ENCODE peak calls at places on chromosomes 7 and 10, in five cellular contexts. L is K562, F is HepG2, X is GM12878, R is SK-N-SH. W is an unnamed sample.
A peak's percentile ranks its signal among the peaks of the same experiment; 100 is the strongest.

GRCh38 chr7:111788426-111788825 is 226.1 kb upstream of the IMMP2L start:
- DNase-seq in L (no peak), F (no peak), X (no peak), R (no peak), W (peak; percentile 61)

GRCh38 chr10:89206402-89207180 is 526 bp downstream of the CH25H start:
- DNase-seq in L (no peak), F (no peak), X (no peak), R (peak; percentile 57), W (peak; percentile 24)

GRCh38 chr10:88952647-88953111 is at the start of gene ACTA2:
- DNase-seq in L (no peak), F (no peak), X (no peak), R (peak; percentile 38), W (peak; percentile 84)

GRCh38 chr10:69438531-69439349 is 12.5 kb upstream of the TSPAN15 start:
- DNase-seq in L (no peak), F (no peak), X (no peak), R (peak; percentile 42), W (peak; percentile 16)

GRCh38 chr10:630581-631073 is 58.8 kb downstream of the DIP2C start:
- DNase-seq in L (no peak), F (no peak), X (no peak), R (no peak), W (no peak)

GRCh38 chr10:110511734-110512449 is 14.2 kb downstream of the DUSP5 start:
- DNase-seq in L (no peak), F (peak; percentile 67), X (no peak), R (no peak), W (no peak)

GRCh38 chr10:86128360-86128759 is 238.2 kb downstream of the GRID1 start:
- DNase-seq in L (no peak), F (no peak), X (no peak), R (no peak), W (no peak)

GRCh38 chr7:732094-732541 is 5.0 kb upstream of the PRKAR1B start:
- DNase-seq in L (peak; percentile 11), F (peak; percentile 86), X (no peak), R (peak; percentile 71), W (no peak)

GRCh38 chr10:14653271-14654161 is 121.2 kb downstream of the FAM107B start:
- DNase-seq in L (no peak), F (no peak), X (no peak), R (peak; percentile 42), W (peak; percentile 74)

GRCh38 chr7:70406419-70407189 is 725.3 kb upstream of the GALNT17 start:
- DNase-seq in L (no peak), F (no peak), X (no peak), R (peak; percentile 80), W (no peak)

GRCh38 chr10:10532274-10532673 is 485.4 kb upstream of the CELF2 start:
- DNase-seq in L (no peak), F (no peak), X (no peak), R (no peak), W (no peak)

GRCh38 chr10:18463673-18464211 is 187.6 kb downstream of the NSUN6 start:
- DNase-seq in L (no peak), F (no peak), X (no peak), R (no peak), W (no peak)

GRCh38 chr10:67612577-67613537 is 83.1 kb downstream of the CTNNA3 start:
- DNase-seq in L (no peak), F (no peak), X (peak; percentile 59), R (no peak), W (peak; percentile 73)

DNA sequence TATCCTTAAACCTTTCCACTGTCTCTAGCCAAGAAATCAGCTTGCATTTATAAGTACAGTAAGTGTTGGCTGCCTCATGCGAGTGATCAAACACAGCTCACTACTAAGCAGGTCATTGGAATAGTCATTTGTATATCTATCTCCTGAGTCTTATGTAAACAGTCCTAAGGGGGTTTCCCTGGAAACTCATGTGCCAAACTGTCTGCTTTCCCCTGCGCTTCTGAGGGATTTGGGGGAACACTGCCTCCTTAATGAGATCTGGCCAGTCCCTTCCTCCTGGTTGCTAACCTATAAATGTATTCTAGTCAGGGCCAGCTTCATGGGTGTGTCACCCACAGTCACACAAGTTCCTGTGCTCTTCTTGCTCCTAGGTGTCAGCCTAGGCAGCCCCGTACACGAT is 133.1 kb downstream of the CD36 start:
- DNase-seq in L (no peak), F (no peak), X (no peak), R (peak; percentile 39), W (peak; percentile 78)
- H3K9ac ChIP-seq in L (no peak overlapping the region), F (no peak overlapping the region), X (no peak overlapping the region), R (no peak overlapping the region), W (no peak overlapping the region)

DNA sequence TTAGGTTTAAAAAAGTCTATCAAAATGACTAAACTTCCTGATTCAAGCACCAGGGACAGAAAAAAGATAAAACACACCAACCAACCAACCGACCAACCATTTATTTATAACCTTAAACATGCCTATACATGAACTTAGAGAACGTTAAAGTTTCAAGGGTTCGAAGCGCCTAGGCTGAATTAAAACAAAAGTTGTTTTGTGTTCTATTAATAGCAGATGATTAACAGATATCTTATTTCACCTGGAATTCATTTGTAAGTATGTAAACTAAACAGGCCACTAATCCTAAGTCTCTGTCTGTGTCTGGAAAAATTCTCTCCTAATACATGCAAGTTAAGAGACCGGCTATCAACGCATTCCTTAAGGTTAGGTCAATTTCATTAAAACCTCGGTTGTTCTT is 1.4 kb downstream of the BAIAP2L1 start:
- DNase-seq in L (no peak), F (no peak), X (no peak), R (no peak), W (peak; percentile 43)
- TF ChIP-seq SMC3 in L (no peak), F (no peak), X (no peak), R (no peak), W (no peak)

GRCh38 chr10:70832236-70832635 is 16.5 kb downstream of the SGPL1 start:
- DNase-seq in L (no peak), F (no peak), X (no peak), R (no peak), W (no peak)

GRCh38 chr10:70828923-70829322 is 13.2 kb downstream of the SGPL1 start:
- DNase-seq in L (no peak), F (no peak), X (no peak), R (no peak), W (no peak)

GRCh38 chr10:70830185-70830584 is 14.4 kb downstream of the SGPL1 start:
- DNase-seq in L (no peak), F (no peak), X (no peak), R (no peak), W (no peak)

GRCh38 chr10:70827358-70827757 is 11.6 kb downstream of the SGPL1 start:
- DNase-seq in L (no peak), F (no peak), X (no peak), R (no peak), W (peak; percentile 50)

GRCh38 chr10:70829543-70829942 is 13.8 kb downstream of the SGPL1 start:
- DNase-seq in L (no peak), F (peak; percentile 48), X (no peak), R (no peak), W (no peak)
- TF ChIP-seq MXI1 in L (no peak), F (no peak), X (no peak), R (no peak), W (no peak)

DNA sequence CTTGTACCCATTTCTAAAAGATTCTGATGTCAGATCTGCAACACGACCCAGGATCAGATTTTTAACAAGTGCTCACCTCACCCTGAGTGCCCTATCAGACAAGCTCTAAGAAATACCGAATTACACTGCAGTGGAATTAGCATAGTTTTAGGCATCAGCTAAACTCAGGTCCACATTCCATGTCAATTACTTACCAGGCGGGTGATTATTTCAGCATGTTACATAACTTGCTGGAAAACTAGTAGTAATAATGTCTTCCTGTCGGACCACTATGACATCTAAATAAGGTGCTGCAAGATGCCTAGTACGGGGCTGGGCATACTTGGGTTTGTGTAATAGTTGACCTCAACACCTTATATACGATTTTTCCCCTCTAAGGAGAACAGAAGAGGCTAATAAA is 21.0 kb downstream of the TRIL start:
- DNase-seq in L (no peak), F (no peak), X (no peak), R (no peak), W (no peak)
- H3K9ac ChIP-seq in L (no peak overlapping the region), F (no peak overlapping the region), X (no peak overlapping the region), R (no peak overlapping the region), W (no peak overlapping the region)

GRCh38 chr7:8425223-8425622 is 8.2 kb upstream of the NXPH1 start:
- DNase-seq in L (no peak), F (no peak), X (no peak), R (no peak), W (no peak)

GRCh38 chr7:8422177-8422576 is 11.2 kb upstream of the NXPH1 start:
- DNase-seq in L (no peak), F (no peak), X (no peak), R (no peak), W (no peak)

GRCh38 chr7:8418627-8419245 is 14.7 kb upstream of the NXPH1 start:
- DNase-seq in L (peak; percentile 80), F (peak; percentile 52), X (peak; percentile 19), R (peak; percentile 60), W (peak; percentile 40)

GRCh38 chr7:8423057-8423456 is 10.4 kb upstream of the NXPH1 start:
- DNase-seq in L (no peak), F (no peak), X (no peak), R (no peak), W (no peak)
- TF ChIP-seq SMC3 in L (no peak), F (no peak), X (no peak), R (no peak), W (no peak)

GRCh38 chr7:157937432-157937831 is 600.6 kb downstream of the DNAJB6 start:
- DNase-seq in L (no peak), F (no peak), X (no peak), R (no peak), W (no peak)

GRCh38 chr7:157938211-157938610 is 601.4 kb downstream of the DNAJB6 start:
- DNase-seq in L (no peak), F (no peak), X (no peak), R (no peak), W (no peak)

GRCh38 chr7:157941210-157941609 is 604.4 kb downstream of the DNAJB6 start:
- DNase-seq in L (no peak), F (no peak), X (no peak), R (no peak), W (no peak)

GRCh38 chr7:157940497-157940896 is 603.7 kb downstream of the DNAJB6 start:
- DNase-seq in L (no peak), F (no peak), X (no peak), R (no peak), W (no peak)

GRCh38 chr7:157936976-157937375 is 600.2 kb downstream of the DNAJB6 start:
- DNase-seq in L (no peak), F (no peak), X (no peak), R (no peak), W (no peak)
- TF ChIP-seq MXI1 in L (no peak), F (no peak), X (no peak), R (no peak), W (no peak)

W was measured in IMR-90.